ENCODE peak calls at places on chromosome 12, in five cellular contexts. Z, T, B, C and I are unnamed samples.

GRCh38 chr12:98515368-98516183 is at the start of gene TMPO:
- DNase-seq in T (peak), B (peak), Z (peak), C (peak), I (peak)

GRCh38 chr12:23611320-23611719 is 338.1 kb downstream of the SOX5 start:
- DNase-seq in C (no peak), B (no peak), T (no peak), Z (no peak), I (peak)

GRCh38 chr12:54047160-54047963 is 6.3 kb upstream of the HOXC4 start:
- DNase-seq in B (no peak), T (no peak), C (no peak), Z (no peak), I (no peak)

GRCh38 chr12:95077341-95077740 is 3.9 kb upstream of the NR2C1 start:
- DNase-seq in T (no peak), C (no peak), Z (no peak), B (no peak), I (no peak)

GRCh38 chr12:131357920-131358319 is 353.0 kb upstream of the SFSWAP start:
- DNase-seq in T (no peak), C (no peak), Z (no peak), B (no peak), I (no peak)

GRCh38 chr12:24066097-24066496 is 116.6 kb upstream of the SOX5 start:
- DNase-seq in T (no peak), Z (no peak), C (no peak), B (no peak), I (no peak)

GRCh38 chr12:117981267-117981666 is 12.5 kb upstream of the KSR2 start:
- DNase-seq in Z (no peak), T (no peak), B (no peak), C (no peak), I (no peak)

GRCh38 chr12:61860439-61860838 is 399.8 kb upstream of the USP15 start:
- DNase-seq in T (no peak), B (no peak), Z (no peak), C (no peak), I (peak)

GRCh38 chr12:89707992-89708792 is 446 bp downstream of the ATP2B1 start:
- DNase-seq in T (peak), C (peak), B (peak), Z (peak), I (peak)

GRCh38 chr12:78887008-78887407 is 22.4 kb downstream of the SYT1 start:
- DNase-seq in B (no peak), Z (no peak), T (no peak), C (no peak), I (peak)

GRCh38 chr12:37672655-37673260 is 643.8 kb upstream of the ALG10B start:
- DNase-seq in C (no peak), B (no peak), Z (no peak), T (no peak), I (peak)

DNA sequence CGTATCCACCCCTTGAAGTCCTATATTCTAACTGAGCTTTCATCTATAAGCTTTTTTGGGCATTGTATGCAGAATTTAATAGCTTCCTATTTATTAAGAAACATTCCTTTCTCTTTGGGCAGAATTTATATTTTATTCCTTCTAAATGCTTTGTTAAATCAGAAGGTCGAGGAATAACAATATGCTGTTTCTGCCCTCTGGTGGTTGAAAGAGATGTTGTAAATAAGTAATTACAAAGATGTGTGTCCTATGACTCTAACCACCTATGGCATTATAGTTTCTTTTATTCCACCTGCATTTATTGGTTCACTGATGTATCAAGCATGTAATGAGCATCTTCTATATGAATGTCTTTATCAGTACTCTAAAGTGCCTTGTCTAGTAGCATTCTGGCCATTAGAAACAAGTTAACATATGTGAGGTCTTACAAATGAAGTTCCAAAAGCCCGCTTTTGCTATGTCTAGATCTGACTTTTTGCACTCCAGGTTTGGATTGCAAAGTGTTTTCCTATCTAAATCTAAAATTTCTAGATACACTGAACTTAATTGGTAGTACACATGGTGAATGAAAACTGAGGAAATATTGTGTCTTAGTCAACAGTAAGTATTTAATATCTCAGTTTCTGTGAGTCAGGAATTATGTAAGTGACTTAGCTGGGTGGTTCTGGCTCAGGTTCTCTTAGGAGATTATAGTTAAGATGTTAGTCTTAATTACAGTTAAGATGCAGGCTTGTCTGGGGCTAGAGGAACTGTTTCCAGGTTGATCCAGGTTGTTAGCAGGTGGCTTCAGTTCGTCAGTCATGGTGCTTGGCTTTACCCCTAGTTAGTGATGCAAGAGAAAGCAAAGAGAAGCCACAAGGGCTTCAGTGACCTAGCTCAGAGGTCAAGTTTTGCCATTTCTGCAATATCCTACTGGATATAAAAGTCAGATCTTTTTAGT is 57.5 kb downstream of the PLEKHA5 start:
- DNase-seq in T (no peak), C (no peak), Z (no peak), B (peak), I (peak)
- TF ChIP-seq CTCF in T (no peak), C (peak), Z (peak), B (no peak), I (peak)

GRCh38 chr12:69578283-69578682 is 7.0 kb upstream of the CCT2 start:
- DNase-seq in B (no peak), C (no peak), Z (no peak), T (no peak), I (no peak)

GRCh38 chr12:69580074-69580473 is 5.2 kb upstream of the CCT2 start:
- DNase-seq in C (no peak), T (no peak), B (no peak), Z (no peak), I (no peak)

GRCh38 chr12:69575346-69575745 is 9.9 kb upstream of the CCT2 start:
- DNase-seq in B (no peak), Z (no peak), C (no peak), T (no peak), I (no peak)

GRCh38 chr12:69583203-69583602 is 2.1 kb upstream of the CCT2 start:
- DNase-seq in C (no peak), Z (no peak), T (no peak), B (peak), I (peak)

DNA sequence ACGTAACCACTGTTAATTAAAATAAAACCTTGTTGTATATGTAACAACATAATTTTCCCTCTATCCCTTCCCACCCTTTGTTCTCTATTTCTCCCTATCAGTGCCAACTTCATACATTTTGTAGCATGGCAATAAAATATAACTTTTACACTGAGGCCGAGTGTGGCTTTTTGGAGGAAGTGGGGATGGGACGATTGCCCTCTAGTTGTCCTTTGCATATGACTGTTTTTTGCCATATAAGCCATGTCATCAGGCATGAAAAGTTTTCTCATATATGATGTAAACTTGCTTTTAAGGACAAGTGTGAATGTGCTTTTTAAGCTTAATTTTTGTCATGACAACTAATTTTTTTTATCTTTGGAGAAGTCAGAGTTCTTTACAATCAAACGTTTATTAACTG is 6.2 kb upstream of the CCT2 start:
- DNase-seq in T (no peak), Z (no peak), B (no peak), C (no peak), I (no peak)
- TF ChIP-seq CTCF in T (no peak), Z (no peak), B (no peak), C (no peak), I (no peak)

DNA sequence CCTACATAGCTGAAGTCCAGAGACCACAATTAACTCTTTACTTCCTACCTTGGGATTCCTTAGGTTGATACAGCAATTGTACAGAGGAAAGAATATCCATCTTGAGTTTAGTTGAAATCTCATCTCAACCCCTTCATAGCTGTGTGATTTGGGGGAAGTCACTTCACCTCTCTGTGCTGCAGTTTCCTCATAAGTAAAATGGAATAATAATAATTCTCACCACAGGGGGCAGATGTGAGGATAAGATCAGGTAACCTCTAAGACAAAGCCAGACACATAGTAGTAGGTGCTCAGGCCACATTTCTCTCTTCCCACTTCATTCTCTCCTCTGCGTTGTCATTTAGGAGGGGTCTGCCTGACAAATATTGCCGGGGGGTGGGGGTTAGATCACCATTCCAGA is 6.7 kb downstream of the FOXN4 start:
- DNase-seq in T (no peak), C (no peak), Z (no peak), B (no peak), I (peak)
- TF ChIP-seq CTCF in T (no peak), C (no peak), Z (no peak), B (peak), I (peak)

GRCh38 chr12:125271850-125272249 is 206.6 kb downstream of the AACS start:
- DNase-seq in B (peak), T (no peak), Z (no peak), C (no peak), I (no peak)

GRCh38 chr12:125263385-125263784 is 198.2 kb downstream of the AACS start:
- DNase-seq in C (no peak), B (no peak), Z (no peak), T (no peak), I (peak)

GRCh38 chr12:125272252-125272980 is 207.2 kb downstream of the AACS start:
- DNase-seq in Z (no peak), T (no peak), C (no peak), B (peak), I (no peak)

GRCh38 chr12:125262866-125263265 is 197.6 kb downstream of the AACS start:
- DNase-seq in Z (no peak), B (no peak), T (no peak), C (no peak), I (no peak)

GRCh38 chr12:125267114-125267513 is 201.9 kb downstream of the AACS start:
- DNase-seq in B (no peak), C (no peak), Z (no peak), T (no peak), I (peak)
- TF ChIP-seq CTCF in B (no peak), C (no peak), Z (no peak), T (no peak), I (no peak)

DNA sequence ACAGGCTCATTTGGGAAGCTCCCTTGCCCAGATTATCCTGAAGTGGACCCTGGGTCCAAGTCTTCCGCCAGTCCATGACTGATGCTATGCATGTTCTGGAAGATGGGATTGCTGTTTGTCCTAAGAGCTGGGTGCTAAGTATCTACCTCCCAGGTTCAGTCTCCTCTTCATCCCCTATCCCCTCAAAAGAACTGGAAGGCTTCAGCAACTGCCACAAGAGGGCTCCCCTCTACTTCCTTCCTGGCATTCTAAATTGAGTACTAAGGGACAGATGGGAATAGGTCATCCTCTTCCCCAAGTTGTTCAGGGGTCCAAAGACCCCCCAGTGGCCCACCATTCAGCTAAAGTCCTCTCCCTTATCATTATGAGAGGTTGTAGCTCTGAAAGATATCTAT is 9.0 kb upstream of the FKBP11 start:
- DNase-seq in B (no peak), Z (no peak), C (no peak), T (no peak), I (peak)
- TF ChIP-seq CTCF in B (peak), Z (no peak), C (peak), T (no peak), I (peak)